ENCODE peak calls at places on chromosomes 12 and 14, in four cellular contexts. E is A549, K is H9, Y is hepatocyte. W is an unnamed sample.

GRCh38 chr12:64104376-64104775 is 117.7 kb downstream of the KICS2 start:
- DNase-seq in K (no peak), E (no peak), Y (peak; percentile 59), W (peak; percentile 74)

GRCh38 chr12:126558810-126559209 is 1493.6 kb downstream of the AACS start:
- DNase-seq in Y (no peak), E (no peak), K (no peak), W (no peak)

GRCh38 chr12:54066408-54066807 is 12.8 kb downstream of the HOXC4 start:
- DNase-seq in Y (no peak), E (no peak), K (no peak), W (no peak)

GRCh38 chr12:109864916-109865315 is 15.4 kb downstream of the GLTP start:
- DNase-seq in K (no peak), Y (no peak), E (no peak), W (peak; percentile 84)

GRCh38 chr14:64053694-64054669 is 201.2 kb downstream of the SYNE2 start:
- DNase-seq in Y (no peak), E (no peak), K (no peak), W (no peak)

GRCh38 chr14:101543814-101544213 is 17.5 kb upstream of the DIO3 start:
- DNase-seq in Y (no peak), E (no peak), K (no peak), W (no peak)

GRCh38 chr12:57309420-57309819 is 58.4 kb upstream of the STAC3 start:
- DNase-seq in Y (no peak), E (peak; percentile 43), K (no peak), W (no peak)

GRCh38 chr12:130013771-130014484 is 110.1 kb upstream of the TMEM132D start:
- DNase-seq in K (peak; percentile 90), Y (peak; percentile 80), E (peak; percentile 56), W (no peak)

GRCh38 chr12:40551466-40551865 is 140.8 kb upstream of the CNTN1 start:
- DNase-seq in Y (no peak), E (no peak), K (no peak), W (no peak)

GRCh38 chr12:112321277-112321676 is 61.0 kb downstream of the HECTD4 start:
- DNase-seq in K (no peak), E (no peak), Y (no peak), W (no peak)

GRCh38 chr12:130992448-130992847 is 38.7 kb downstream of the ADGRD1 start:
- DNase-seq in K (no peak), E (no peak), Y (no peak), W (no peak)

GRCh38 chr12:50166776-50167025 is 468 bp downstream of the CERS5 start:
- DNase-seq in E (no peak), Y (no peak), K (no peak), W (no peak)

GRCh38 chr12:85325452-85325851 is 45.4 kb downstream of the ALX1 start:
- DNase-seq in Y (no peak), E (no peak), K (no peak), W (no peak)

GRCh38 chr14:36503771-36504741 is 16.0 kb downstream of the NKX2-1 start:
- DNase-seq in K (peak; percentile 51), Y (peak; percentile 23), E (no peak), W (no peak)

GRCh38 chr12:14998941-14999340 is 26.1 kb downstream of the PDE6H start:
- DNase-seq in Y (no peak), E (no peak), K (no peak), W (no peak)

GRCh38 chr14:58488550-58488949 is 61.0 kb downstream of the KIAA0586 start:
- DNase-seq in K (no peak), Y (no peak), E (no peak), W (no peak)

GRCh38 chr12:100266163-100266801 is 597 bp downstream of the DEPDC4 start:
- DNase-seq in Y (no peak), E (no peak), K (no peak), W (no peak)

GRCh38 chr12:25590021-25590721 is 37.1 kb upstream of the LMNTD1 start:
- DNase-seq in Y (no peak), K (no peak), E (no peak), W (no peak)

GRCh38 chr12:70849265-70849960 is 71.1 kb downstream of the PTPRR start:
- DNase-seq in K (no peak), Y (peak; percentile 15), E (peak; percentile 9), W (no peak)

GRCh38 chr12:72366255-72366654 is 94.1 kb downstream of the TRHDE start:
- DNase-seq in K (no peak), Y (no peak), E (no peak), W (no peak)

GRCh38 chr14:48417715-48418500 is 742.5 kb upstream of the MDGA2 start:
- DNase-seq in Y (no peak), E (no peak), K (peak; percentile 44), W (no peak)

GRCh38 chr14:53368714-53369191 is 215.6 kb upstream of the DDHD1 start:
- DNase-seq in E (peak; percentile 22), Y (no peak), K (no peak), W (no peak)

GRCh38 chr14:50666772-50667490 is 1.2 kb downstream of the SAV1 start:
- DNase-seq in K (peak; percentile 53), Y (peak; percentile 63), E (peak; percentile 61), W (no peak)

GRCh38 chr12:19643635-19644034 is 204.3 kb downstream of the AEBP2 start:
- DNase-seq in Y (peak; percentile 64), K (peak; percentile 73), E (peak; percentile 69), W (no peak)

GRCh38 chr12:26971963-26972362 is 33.7 kb downstream of the FGFR1OP2 start:
- DNase-seq in Y (no peak), K (no peak), E (no peak), W (no peak)

GRCh38 chr12:15404485-15404884 is 82.2 kb downstream of the PTPRO start:
- DNase-seq in E (no peak), Y (no peak), K (no peak), W (no peak)

GRCh38 chr14:26855051-26855753 is 257.4 kb upstream of the NOVA1 start:
- DNase-seq in K (no peak), Y (no peak), E (no peak), W (no peak)

GRCh38 chr14:104687601-104688504 is 1.6 kb upstream of the INF2 start:
- DNase-seq in K (peak; percentile 76), E (peak; percentile 94), Y (peak; percentile 91), W (no peak)
- H3K4me2 ChIP-seq in K (no peak overlapping the region), E (peak overlapping the region; percentile 86), Y (peak overlapping the region; percentile 96), W (peak overlapping the region; percentile 75)

GRCh38 chr12:93883436-93884154 is 206.4 kb downstream of the CRADD start:
- DNase-seq in E (peak; percentile 40), K (no peak), Y (no peak), W (no peak)
- H3K4me1 ChIP-seq in E (peaks cover 41% of the 10 kb centered on the region), K (no peaks in the 10 kb centered on the region), Y (peaks cover 17% of the 10 kb centered on the region), W (no peaks in the 10 kb centered on the region)

GRCh38 chr12:2179953-2180736 is 127.4 kb downstream of the CACNA1C start:
- DNase-seq in E (peak; percentile 12), Y (peak; percentile 59), K (no peak), W (no peak)

GRCh38 chr12:2179058-2179457 is 126.3 kb downstream of the CACNA1C start:
- DNase-seq in E (no peak), Y (no peak), K (no peak), W (no peak)

GRCh38 chr12:2183556-2184541 is 131.1 kb downstream of the CACNA1C start:
- DNase-seq in K (no peak), Y (peak; percentile 68), E (peak; percentile 13), W (no peak)

GRCh38 chr12:2177751-2178150 is 125.0 kb downstream of the CACNA1C start:
- DNase-seq in E (no peak), K (no peak), Y (no peak), W (no peak)

GRCh38 chr12:2180737-2181082 is 127.9 kb downstream of the CACNA1C start:
- DNase-seq in Y (no peak), E (no peak), K (no peak), W (no peak)
- H3K4me2 ChIP-seq in Y (no peak overlapping the region), E (no peak overlapping the region), K (no peak overlapping the region), W (no peak overlapping the region)

GRCh38 chr14:68655961-68656360 is 136.9 kb downstream of the ZFP36L1 start:
- DNase-seq in K (no peak), E (peak; percentile 46), Y (peak; percentile 44), W (no peak)

GRCh38 chr14:68655021-68655811 is 137.7 kb downstream of the ZFP36L1 start:
- DNase-seq in K (no peak), Y (no peak), E (no peak), W (no peak)

GRCh38 chr14:68657300-68658028 is 135.4 kb downstream of the ZFP36L1 start:
- DNase-seq in K (peak; percentile 8), Y (no peak), E (no peak), W (no peak)

GRCh38 chr14:68658029-68658509 is 134.8 kb downstream of the ZFP36L1 start:
- DNase-seq in E (no peak), Y (no peak), K (no peak), W (no peak)

GRCh38 chr14:68656452-68656851 is 136.4 kb downstream of the ZFP36L1 start:
- DNase-seq in K (peak; percentile 20), Y (no peak), E (no peak), W (no peak)
- H3K4me1 ChIP-seq in K (no peaks in the 10 kb centered on the region), Y (peaks cover 51% of the 10 kb centered on the region), E (peaks cover 19% of the 10 kb centered on the region), W (no peaks in the 10 kb centered on the region)

GRCh38 chr12:6281081-6281809 is 29.2 kb upstream of the PLEKHG6 start:
- DNase-seq in Y (no peak), K (no peak), E (no peak), W (no peak)
- H3K4me2 ChIP-seq in Y (no peak overlapping the region), K (no peak overlapping the region), E (peak overlapping the region; percentile 92), W (no peak overlapping the region)